ENCODE peak calls at places on chromosomes 11 and 22, in eight cellular contexts. L is suprapubic skin, M is prostate gland, N is tibial nerve, S is IMR-90, Z is uterus, W is transverse colon, E is body of pancreas. P is an unnamed sample.

GRCh38 chr22:44365832-44366231 is 53.1 kb upstream of the SHISAL1 start:
- DNase-seq in L (peak; percentile 24), M (no peak), N (no peak), S (no peak), Z (no peak), W (no peak), E (no peak), P (no peak)

GRCh38 chr11:93659216-93659615 is 2.3 kb upstream of the CEP295 start:
- DNase-seq in L (no peak), M (no peak), N (no peak), S (no peak), Z (no peak), W (no peak), E (no peak), P (no peak)

GRCh38 chr11:128779036-128779435 is 85.2 kb downstream of the FLI1 start:
- DNase-seq in L (no peak), M (no peak), N (no peak), S (peak; percentile 68), Z (no peak), W (no peak), E (no peak), P (no peak)

GRCh38 chr11:39365809-39366436 is 2093.5 kb downstream of the LRRC4C start:
- DNase-seq in L (no peak), M (no peak), N (no peak), S (no peak), Z (no peak), W (no peak), E (no peak), P (no peak)

GRCh38 chr11:63020671-63021255 is 5.1 kb upstream of the SLC22A8 start:
- DNase-seq in L (no peak), M (no peak), N (no peak), S (no peak), Z (no peak), W (no peak), E (no peak), P (no peak)

GRCh38 chr11:111886844-111887243 is 7.5 kb downstream of the CFAP68 start:
- DNase-seq in L (no peak), M (no peak), N (no peak), S (no peak), Z (no peak), W (no peak), E (no peak), P (no peak)

GRCh38 chr11:126011220-126011619 is 51.4 kb downstream of the CDON start:
- DNase-seq in L (no peak), M (no peak), N (no peak), S (no peak), Z (no peak), W (no peak), E (no peak), P (no peak)

GRCh38 chr11:25992254-25992653 is 339.7 kb upstream of the ANO3 start:
- DNase-seq in L (no peak), M (no peak), N (no peak), S (no peak), Z (no peak), W (no peak), E (no peak), P (no peak)

GRCh38 chr11:87223816-87224215 is 186.1 kb downstream of the TMEM135 start:
- DNase-seq in L (no peak), M (no peak), N (no peak), S (peak; percentile 8), Z (no peak), W (no peak), E (no peak), P (no peak)

GRCh38 chr11:130427581-130428211 is 713 bp downstream of the ADAMTS8 start:
- DNase-seq in L (no peak), M (no peak), N (no peak), S (no peak), Z (peak; percentile 35), W (peak; percentile 25), E (peak; percentile 17), P (no peak)

GRCh38 chr11:86571273-86571948 is 101.0 kb downstream of the ME3 start:
- DNase-seq in L (no peak), M (no peak), N (no peak), S (no peak), Z (no peak), W (peak; percentile 53), E (no peak), P (no peak)

GRCh38 chr22:38927033-38927789 is 30.2 kb upstream of the APOBEC3A start:
- DNase-seq in L (peak; percentile 78), M (peak; percentile 62), N (peak; percentile 40), S (peak; percentile 37), Z (peak; percentile 65), W (peak; percentile 88), E (peak; percentile 91), P (peak; percentile 49)

GRCh38 chr22:37112084-37112728 is 2.7 kb upstream of the TMPRSS6 start:
- DNase-seq in L (no peak), M (no peak), N (no peak), S (no peak), Z (no peak), W (no peak), E (no peak), P (no peak)

GRCh38 chr22:22180738-22181514 is 63.7 kb upstream of the VPREB1 start:
- DNase-seq in L (no peak), M (no peak), N (no peak), S (no peak), Z (no peak), W (no peak), E (no peak), P (no peak)

GRCh38 chr22:41367039-41367679 is 14.6 kb upstream of the TEF start:
- DNase-seq in L (peak; percentile 96), M (peak; percentile 94), N (peak; percentile 89), S (peak; percentile 96), Z (peak; percentile 98), W (peak; percentile 95), E (peak; percentile 99), P (no peak)

GRCh38 chr22:35739076-35739475 is 21.4 kb downstream of the APOL5 start:
- DNase-seq in L (no peak), M (no peak), N (no peak), S (no peak), Z (no peak), W (no peak), E (no peak), P (no peak)

GRCh38 chr11:118334746-118335145 is 7.8 kb downstream of the CD3D start:
- DNase-seq in L (no peak), M (no peak), N (no peak), S (no peak), Z (no peak), W (no peak), E (no peak), P (no peak)

GRCh38 chr11:460331-461199 is 10.5 kb downstream of the PTDSS2 start:
- DNase-seq in L (no peak), M (no peak), N (no peak), S (no peak), Z (no peak), W (no peak), E (no peak), P (no peak)

GRCh38 chr11:125886997-125887372 is 483 bp upstream of the HYLS1 start:
- DNase-seq in L (peak; percentile 74), M (peak; percentile 24), N (peak; percentile 11), S (no peak), Z (peak; percentile 46), W (peak; percentile 34), E (peak; percentile 42), P (peak; percentile 38)

GRCh38 chr11:57426754-57427691 is at the start of gene SLC43A3:
- DNase-seq in L (peak; percentile 86), M (peak; percentile 69), N (peak; percentile 86), S (peak; percentile 82), Z (peak; percentile 84), W (peak; percentile 66), E (peak; percentile 63), P (peak; percentile 58)
- TF ChIP-seq POLR2A in L (peak; percentile 40), M (no peak), N (no peak), S (no peak), Z (no peak), W (peak; percentile 40), E (no peak), P (peak; percentile 90)

DNA sequence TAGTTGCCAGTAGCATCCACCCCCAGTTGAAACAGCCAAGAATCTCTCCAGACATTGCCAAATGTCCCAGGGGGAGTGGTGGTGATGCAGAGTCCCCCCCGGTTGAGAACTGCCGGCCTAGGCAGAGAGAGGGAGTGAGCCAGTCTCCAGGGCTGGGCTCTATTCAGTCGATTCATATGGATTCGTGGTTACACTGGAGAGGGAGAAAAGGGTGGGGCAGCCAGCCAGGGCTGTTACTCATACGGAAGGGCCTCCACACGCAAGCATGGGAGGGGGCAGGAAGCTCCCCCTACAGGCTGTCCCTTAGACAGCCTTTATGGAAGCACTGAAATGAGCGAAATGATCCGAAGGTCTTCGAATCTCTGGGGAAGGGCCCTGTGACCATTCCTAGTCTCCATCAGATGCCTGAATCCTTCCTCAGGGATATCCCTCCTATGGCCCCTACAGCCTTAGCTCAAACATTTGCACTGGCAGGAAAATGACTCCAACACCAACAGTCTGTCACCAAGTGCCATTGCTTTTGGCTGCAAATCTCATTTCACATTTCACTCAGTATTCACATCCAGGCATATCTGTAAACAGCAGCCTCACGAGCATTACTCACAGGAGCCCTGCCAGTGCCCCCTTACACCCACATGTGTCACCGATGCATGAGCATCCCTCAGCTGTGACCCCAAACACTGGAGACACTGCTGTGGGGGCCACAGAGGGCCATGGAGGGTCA is 18.4 kb upstream of the TLCD5 start:
- DNase-seq in L (no peak), M (no peak), N (no peak), S (peak; percentile 91), Z (no peak), W (peak; percentile 54), E (no peak), P (no peak)
- TF ChIP-seq POLR2A in L (no peak), M (no peak), N (no peak), S (no peak), Z (no peak), W (no peak), E (no peak), P (no peak)

GRCh38 chr11:60971520-60971919 is at the start of gene CD6:
- DNase-seq in L (peak; percentile 49), M (no peak), N (no peak), S (no peak), Z (no peak), W (peak; percentile 29), E (no peak), P (no peak)
- TF ChIP-seq POLR2A in L (no peak), M (no peak), N (no peak), S (no peak), Z (no peak), W (peak; percentile 40), E (no peak), P (no peak)

GRCh38 chr11:114080769-114081168 is 21.3 kb downstream of the ZBTB16 start:
- DNase-seq in L (no peak), M (no peak), N (no peak), S (no peak), Z (no peak), W (no peak), E (peak; percentile 3), P (no peak)

GRCh38 chr11:114081641-114082414 is 22.3 kb downstream of the ZBTB16 start:
- DNase-seq in L (no peak), M (no peak), N (no peak), S (no peak), Z (peak; percentile 50), W (no peak), E (no peak), P (no peak)

GRCh38 chr11:114079406-114080072 is 20.0 kb downstream of the ZBTB16 start:
- DNase-seq in L (peak; percentile 47), M (no peak), N (no peak), S (no peak), Z (peak; percentile 55), W (no peak), E (peak; percentile 14), P (no peak)

GRCh38 chr11:114078423-114078822 is 18.9 kb downstream of the ZBTB16 start:
- DNase-seq in L (peak; percentile 58), M (no peak), N (no peak), S (no peak), Z (no peak), W (no peak), E (no peak), P (no peak)

GRCh38 chr11:114080219-114080618 is 20.7 kb downstream of the ZBTB16 start:
- DNase-seq in L (peak; percentile 59), M (no peak), N (no peak), S (no peak), Z (no peak), W (no peak), E (no peak), P (no peak)
- TF ChIP-seq POLR2A in L (peak; percentile 36), M (no peak), N (peak; percentile 6), S (no peak), Z (no peak), W (no peak), E (no peak), P (no peak)

P was measured in GM12891.